ENCODE peak calls at places on chromosomes 16 and 17, in eight cellular contexts. Y, L, K, Q, H, G, V and O are unnamed samples.

GRCh38 chr16:78230832-78231231 is 131.4 kb downstream of the WWOX start:
- DNase-seq in K (peak), L (no peak), V (no peak), H (no peak), Q (no peak), G (no peak), Y (peak), O (no peak)

GRCh38 chr17:78844301-78845005 is 3.8 kb upstream of the USP36 start:
- DNase-seq in Y (no peak), H (no peak), L (no peak), Q (no peak), K (peak), G (no peak), V (no peak), O (no peak)

GRCh38 chr17:78357687-78358537 is 2.0 kb downstream of the SOCS3 start:
- DNase-seq in Q (no peak), V (no peak), K (no peak), G (peak), Y (no peak), L (no peak), H (no peak), O (no peak)

GRCh38 chr17:673200-673681 is 41.4 kb downstream of the VPS53 start:
- DNase-seq in K (peak), G (peak), V (no peak), L (no peak), Y (no peak), H (no peak), Q (no peak), O (no peak)

GRCh38 chr16:84036982-84037425 is 5.6 kb downstream of the SLC38A8 start:
- DNase-seq in Q (no peak), K (no peak), V (no peak), H (no peak), G (no peak), Y (no peak), L (no peak), O (no peak)

GRCh38 chr17:82536220-82537201 is 17.0 kb downstream of the FOXK2 start:
- DNase-seq in K (peak), H (peak), Y (peak), G (peak), Q (no peak), L (peak), V (no peak), O (no peak)

GRCh38 chr17:59332890-59333377 is 1.5 kb downstream of the YPEL2 start:
- DNase-seq in L (no peak), H (peak), K (peak), Q (no peak), V (no peak), Y (peak), G (peak), O (no peak)

GRCh38 chr16:48203974-48204824 is 39.9 kb upstream of the LONP2 start:
- DNase-seq in H (no peak), L (no peak), K (no peak), Y (peak), Q (no peak), G (no peak), V (no peak), O (no peak)

GRCh38 chr17:82825540-82826124 is 14.2 kb downstream of the ZNF750 start:
- DNase-seq in Q (no peak), L (no peak), Y (no peak), K (no peak), V (no peak), G (peak), H (no peak), O (no peak)

GRCh38 chr17:27473748-27474609 is 17.7 kb downstream of the KSR1 start:
- DNase-seq in Y (peak), V (no peak), H (peak), L (peak), K (no peak), Q (peak), G (peak), O (no peak)

GRCh38 chr16:80938035-80938927 is 68.4 kb downstream of the CMC2 start:
- DNase-seq in L (no peak), H (peak), K (peak), Y (peak), V (peak), Q (no peak), G (no peak), O (no peak)

GRCh38 chr16:80936410-80936809 is 70.3 kb downstream of the CMC2 start:
- DNase-seq in L (no peak), Q (no peak), V (peak), K (no peak), H (no peak), G (no peak), Y (no peak), O (no peak)

GRCh38 chr16:80932725-80933124 is 74.0 kb downstream of the CMC2 start:
- DNase-seq in Q (no peak), L (no peak), H (peak), G (peak), V (peak), Y (peak), K (peak), O (no peak)

GRCh38 chr16:80938928-80939260 is 67.8 kb downstream of the CMC2 start:
- DNase-seq in V (no peak), G (no peak), K (no peak), Y (no peak), Q (no peak), L (no peak), H (no peak), O (no peak)

DNA sequence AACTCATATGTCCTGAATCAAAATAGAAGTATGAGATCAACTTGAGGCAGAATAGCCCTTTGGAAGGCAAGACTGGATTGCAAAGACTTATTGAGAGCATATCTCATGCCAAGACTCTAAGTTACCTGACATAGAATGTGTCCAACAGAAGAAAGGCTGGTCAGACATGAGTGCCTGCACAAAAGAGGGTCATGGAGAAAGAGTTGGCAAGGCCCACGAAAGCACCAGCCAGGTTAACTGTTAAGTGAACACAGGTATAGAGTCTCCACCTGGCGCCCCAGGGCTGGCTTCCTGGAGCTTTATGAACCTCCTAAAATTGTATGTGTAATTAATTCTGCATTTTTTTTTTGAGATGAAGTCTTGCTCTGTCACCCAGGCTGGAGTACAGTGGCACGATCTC is 71.0 kb downstream of the CMC2 start:
- DNase-seq in Q (no peak), V (no peak), H (no peak), G (no peak), K (no peak), L (no peak), Y (no peak), O (no peak)
- TF ChIP-seq CTCF in Q (no peak), V (no peak), H (no peak), G (no peak), K (no peak), L (no peak), Y (no peak), O (no peak)

DNA sequence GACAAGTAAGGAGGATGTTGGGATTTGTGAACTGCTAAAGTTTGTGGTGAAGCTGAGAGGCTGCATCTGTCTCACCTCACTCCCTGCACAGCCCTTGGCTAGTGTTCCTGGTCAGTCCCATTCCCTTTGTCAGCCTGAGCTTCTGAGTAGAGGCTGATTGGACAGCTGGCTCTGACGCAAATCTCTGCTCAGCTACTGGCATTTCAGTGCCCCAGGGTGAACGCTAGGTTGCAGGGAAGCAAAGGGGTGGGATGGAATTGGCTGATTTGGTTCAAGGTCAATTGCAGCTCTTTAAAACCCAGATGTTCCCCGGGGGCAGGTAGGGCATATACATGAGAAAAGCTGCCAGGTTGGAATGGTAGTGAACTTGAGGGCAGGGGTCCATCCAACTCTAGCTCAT is 23.1 kb upstream of the CNOT1 start:
- DNase-seq in Q (no peak), K (peak), H (no peak), G (no peak), V (no peak), Y (no peak), L (no peak), O (no peak)
- TF ChIP-seq CTCF in Q (no peak), K (no peak), H (no peak), G (no peak), V (no peak), Y (no peak), L (no peak), O (no peak)

GRCh38 chr17:61580502-61580901 is 10.5 kb downstream of the NACA2 start:
- DNase-seq in Q (no peak), Y (no peak), K (no peak), H (no peak), G (no peak), L (no peak), V (no peak), O (no peak)

GRCh38 chr17:61578645-61579044 is 12.4 kb downstream of the NACA2 start:
- DNase-seq in G (no peak), Y (no peak), H (no peak), L (no peak), V (no peak), K (no peak), Q (no peak), O (no peak)

GRCh38 chr17:61579382-61579781 is 11.6 kb downstream of the NACA2 start:
- DNase-seq in H (no peak), Q (no peak), L (no peak), Y (no peak), K (no peak), G (no peak), V (no peak), O (no peak)

GRCh38 chr17:61581611-61582349 is 9.2 kb downstream of the NACA2 start:
- DNase-seq in L (no peak), H (no peak), V (no peak), K (no peak), G (no peak), Q (no peak), Y (no peak), O (no peak)

DNA sequence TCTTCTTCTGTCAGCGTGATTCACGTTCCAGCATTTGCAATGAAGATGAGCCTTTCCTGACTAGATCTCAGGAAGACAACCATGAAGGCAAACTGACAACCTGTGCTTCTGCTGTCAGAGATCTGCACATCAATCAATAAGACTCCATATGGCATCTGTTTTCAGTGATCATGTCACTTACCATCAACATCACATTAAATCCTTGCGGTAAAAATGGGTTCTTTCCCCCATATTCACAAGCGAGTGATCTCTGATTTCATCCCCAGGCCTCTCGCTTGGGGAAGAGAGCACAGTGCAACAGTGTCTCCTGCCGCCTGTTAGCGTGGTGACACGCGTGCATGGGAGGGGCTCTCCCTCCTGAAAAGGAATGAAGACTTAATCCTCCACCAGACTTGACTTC is 11.1 kb downstream of the NACA2 start:
- DNase-seq in Q (no peak), L (peak), K (peak), H (no peak), G (no peak), V (no peak), Y (no peak), O (no peak)
- TF ChIP-seq CTCF in Q (no peak), L (peak), K (peak), H (no peak), G (no peak), V (peak), Y (no peak), O (no peak)

DNA sequence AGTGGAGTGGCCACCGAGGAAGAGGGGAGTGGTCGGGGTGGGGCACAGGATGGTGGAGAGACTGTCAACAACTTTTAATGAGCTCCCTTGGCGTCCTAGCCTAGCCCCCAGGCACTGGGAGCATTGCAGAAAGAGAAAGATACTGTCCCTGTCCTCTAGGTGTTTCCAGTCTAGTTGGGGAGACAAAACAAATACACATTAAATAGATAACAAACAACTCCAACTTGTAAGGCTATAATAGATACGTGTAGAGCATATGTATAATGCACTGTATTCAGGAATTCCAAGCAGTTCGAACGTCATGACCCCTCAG is 435 bp upstream of the UBE2O start:
- DNase-seq in K (no peak), Q (no peak), Y (no peak), V (no peak), G (no peak), L (no peak), H (no peak), O (no peak)
- TF ChIP-seq CTCF in K (no peak), Q (no peak), Y (no peak), V (no peak), G (no peak), L (no peak), H (no peak), O (peak)

GRCh38 chr17:5425826-5426225 is 5.8 kb downstream of the RPAIN start:
- DNase-seq in Q (no peak), Y (no peak), G (no peak), H (no peak), K (no peak), V (no peak), L (no peak), O (no peak)

GRCh38 chr17:5419356-5419958 is at the start of gene NUP88:
- DNase-seq in G (peak), Q (peak), K (peak), Y (peak), L (peak), V (peak), H (peak), O (peak)

GRCh38 chr17:5424909-5425308 is 4.9 kb downstream of the RPAIN start:
- DNase-seq in Y (no peak), V (no peak), G (no peak), K (peak), Q (no peak), H (no peak), L (no peak), O (no peak)

GRCh38 chr17:5419959-5420653 is at the start of gene RPAIN:
- DNase-seq in L (peak), Y (peak), K (peak), V (no peak), H (peak), G (peak), Q (peak), O (no peak)

DNA sequence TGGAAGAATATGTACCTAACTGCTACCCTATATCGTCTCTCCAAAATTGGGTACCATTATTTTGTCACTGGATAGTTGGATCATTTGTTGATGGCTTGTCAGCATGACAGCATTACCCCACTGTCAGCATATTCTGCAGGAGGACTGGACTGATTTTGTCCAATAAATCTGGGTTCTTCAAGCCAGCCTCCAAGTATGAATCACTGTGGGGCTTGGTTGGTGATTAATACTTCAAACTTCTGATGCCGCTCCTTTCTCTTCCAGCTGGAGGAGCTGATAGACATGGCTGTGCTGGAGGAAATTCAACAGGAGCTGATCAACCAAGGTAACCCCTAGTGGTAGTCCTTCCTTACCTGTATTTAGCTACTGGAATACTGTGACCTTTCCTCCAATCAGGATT is 2.5 kb downstream of the RPAIN start:
- DNase-seq in H (no peak), V (peak), L (no peak), G (no peak), Q (no peak), K (peak), Y (no peak), O (no peak)
- TF ChIP-seq CTCF in H (no peak), V (no peak), L (no peak), G (no peak), Q (no peak), K (no peak), Y (no peak), O (no peak)